ENCODE peak calls at places on chromosomes 16 and 17, in seven cellular contexts. H is transverse colon, C is ascending aorta, U is IMR-90, D is cardiac muscle cell, R is esophagus squamous epithelium, P is kidney. F is an unnamed sample. For H3K4me1, the result is how much of the 10 kb centered on the place peaks cover.

GRCh38 chr16:55207679-55208294 is 116.2 kb upstream of the IRX6 start:
- DNase-seq in H (no peak), C (no peak), P (no peak), D (no peak), U (no peak), R (no peak), F (no peak)

GRCh38 chr16:70688266-70688742 is 2.5 kb upstream of the MTSS2 start:
- DNase-seq in D (peak), P (peak), H (peak), C (no peak), U (peak), R (no peak), F (peak)

GRCh38 chr17:13160281-13160680 is 142.5 kb upstream of the ELAC2 start:
- DNase-seq in C (no peak), R (no peak), D (no peak), P (no peak), U (peak), H (no peak), F (no peak)

GRCh38 chr16:27097671-27098275 is 31.0 kb downstream of the C16orf82 start:
- DNase-seq in R (no peak), D (no peak), P (peak), U (no peak), H (no peak), C (no peak), F (no peak)

GRCh38 chr17:39716879-39717536 is 13.3 kb downstream of the MIEN1 start:
- DNase-seq in C (no peak), U (no peak), D (no peak), H (peak), P (peak), R (no peak), F (no peak)

GRCh38 chr17:77451271-77451893 is 310.6 kb downstream of the SEC14L1 start:
- DNase-seq in H (peak), U (peak), R (no peak), D (peak), P (peak), C (peak), F (peak)

GRCh38 chr16:58411736-58412614 is 19.7 kb downstream of the GINS3 start:
- DNase-seq in D (no peak), U (no peak), P (no peak), H (no peak), R (no peak), C (no peak), F (no peak)

GRCh38 chr17:32672701-32673100 is 185.9 kb downstream of the CDK5R1 start:
- DNase-seq in P (no peak), D (no peak), R (no peak), C (no peak), H (no peak), U (no peak), F (no peak)

GRCh38 chr16:54106078-54106477 is 180.5 kb downstream of the IRX3 start:
- DNase-seq in D (no peak), C (no peak), U (no peak), R (no peak), H (no peak), P (no peak), F (no peak)

GRCh38 chr16:51359141-51359960 is 208.3 kb upstream of the SALL1 start:
- DNase-seq in H (peak), P (no peak), C (no peak), D (no peak), U (peak), R (no peak), F (peak)

GRCh38 chr17:17325228-17325627 is 22.1 kb downstream of the NT5M start:
- DNase-seq in R (no peak), C (peak), U (no peak), D (no peak), H (no peak), P (peak), F (no peak)

GRCh38 chr16:19860146-19861030 is 24.3 kb downstream of the GPRC5B start:
- DNase-seq in C (no peak), P (no peak), D (no peak), H (no peak), R (no peak), U (peak), F (peak)

DNA sequence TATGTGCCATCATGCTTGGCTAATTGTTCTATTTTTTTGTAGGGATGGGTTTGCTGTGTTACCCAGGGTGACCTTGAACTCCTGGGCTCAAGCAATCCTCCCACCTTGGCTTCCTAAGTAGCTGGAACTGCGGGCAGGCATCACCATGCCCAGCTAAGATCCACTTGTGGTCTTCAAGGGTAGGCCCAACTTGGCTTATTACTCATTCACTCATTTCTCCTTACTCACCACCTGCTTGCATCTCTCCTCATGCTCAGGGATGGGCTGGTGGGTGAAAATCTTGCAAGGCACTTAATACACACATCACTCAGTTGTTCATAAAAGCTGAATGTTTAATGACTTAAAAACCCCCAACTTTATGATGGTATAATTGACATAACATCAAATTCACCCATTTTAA is 207.8 kb downstream of the SHISA9 start:
- DNase-seq in C (no peak), R (no peak), P (no peak), H (no peak), U (no peak), D (no peak), F (no peak)
- H3K4me3 ChIP-seq in C (no peak), R (no peak), P (no peak), H (no peak), U (no peak), D (no peak), F (no peak)

GRCh38 chr17:48442819-48443218 is 12.8 kb upstream of the SKAP1 start:
- DNase-seq in C (no peak), H (no peak), R (no peak), D (no peak), U (no peak), P (no peak), F (no peak)

GRCh38 chr17:48440660-48441059 is 10.6 kb upstream of the SKAP1 start:
- DNase-seq in R (no peak), C (no peak), U (no peak), P (no peak), D (no peak), H (no peak), F (no peak)

GRCh38 chr17:48441862-48442261 is 11.8 kb upstream of the SKAP1 start:
- DNase-seq in C (no peak), H (no peak), D (no peak), U (no peak), R (no peak), P (no peak), F (no peak)

GRCh38 chr17:48439875-48440505 is 10.0 kb upstream of the SKAP1 start:
- DNase-seq in U (no peak), C (no peak), P (no peak), H (no peak), D (peak), R (no peak), F (no peak)

GRCh38 chr17:48441231-48441711 is 11.3 kb upstream of the SKAP1 start:
- DNase-seq in D (no peak), C (no peak), U (no peak), R (no peak), P (no peak), H (no peak), F (no peak)
- H3K4me1 ChIP-seq in D (under half), C (under half), U (under half), R (under half), P (under half), H (under half), F (under half)

DNA sequence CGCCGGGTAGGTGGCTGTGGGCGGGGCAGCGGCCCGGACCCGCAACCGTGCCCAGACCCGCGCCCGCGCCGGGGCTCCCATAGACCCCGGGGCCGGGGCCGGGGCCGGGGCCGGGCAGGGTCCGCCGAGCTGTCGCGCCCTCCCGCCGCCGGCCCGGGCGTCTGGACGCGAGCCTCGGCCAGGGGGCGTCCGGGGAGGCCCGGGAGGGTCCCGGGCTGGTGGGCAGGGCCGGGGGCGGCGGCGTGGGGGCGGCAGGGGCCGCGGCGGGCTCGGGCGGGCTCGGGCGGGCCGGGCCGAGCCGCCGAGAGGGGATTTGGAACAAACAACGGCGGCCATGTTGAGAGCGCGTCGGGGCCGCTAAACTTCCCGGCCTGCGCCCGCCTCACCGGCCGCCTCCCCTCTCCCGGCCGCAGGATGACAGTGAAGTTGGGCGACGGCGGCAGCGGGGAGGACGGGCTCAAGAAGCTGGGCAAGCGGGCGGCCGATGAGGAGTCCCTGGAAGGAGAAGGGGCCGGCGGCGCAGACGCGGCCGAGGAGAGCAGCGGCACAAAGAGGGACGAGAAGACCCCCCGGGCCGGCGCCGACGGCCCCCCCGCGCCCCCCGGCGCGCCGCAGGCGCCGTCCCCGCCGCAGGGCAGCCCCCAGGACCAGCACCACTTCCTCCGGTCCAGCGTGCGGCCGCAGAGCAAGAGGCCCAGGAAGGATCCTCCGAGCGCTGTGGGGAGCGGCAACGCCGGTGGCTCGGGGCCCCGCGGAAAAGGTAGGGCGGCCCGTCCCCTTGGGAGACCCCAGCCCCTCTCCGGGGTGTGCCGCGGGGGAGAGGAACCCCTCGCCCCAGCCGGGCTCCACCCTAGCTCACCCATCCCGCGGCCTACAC is 2.3 kb downstream of the CRAMP1 start:
- DNase-seq in P (peak), C (peak), U (peak), D (peak), R (no peak), H (peak), F (no peak)
- TF ChIP-seq CTCF in P (no peak), C (no peak), U (no peak), D (no peak), R (no peak), H (no peak), F (no peak)

DNA sequence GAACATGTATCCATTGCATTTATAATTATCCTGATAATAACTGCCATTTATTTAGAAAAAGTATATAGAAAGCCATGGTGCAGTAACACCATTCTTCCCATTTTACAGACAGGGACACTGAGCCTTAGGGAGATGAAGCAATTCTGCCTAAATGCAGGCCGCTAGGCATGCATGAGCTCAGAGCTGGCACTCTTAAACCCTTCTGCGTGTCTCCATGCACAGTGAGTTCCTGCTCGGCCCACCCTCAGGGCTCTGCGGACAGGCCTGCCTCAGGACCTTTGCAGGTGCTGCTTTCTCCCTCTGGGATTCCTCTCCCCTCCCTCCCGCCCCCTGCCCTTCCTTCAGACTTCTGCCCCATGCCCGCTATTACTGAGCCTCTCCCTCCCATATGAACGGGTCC is 54.3 kb upstream of the WSB1 start:
- DNase-seq in H (no peak), D (no peak), R (no peak), C (no peak), P (no peak), U (no peak), F (no peak)
- H3K4me3 ChIP-seq in H (no peak), D (no peak), R (no peak), C (no peak), P (no peak), U (no peak), F (no peak)

DNA sequence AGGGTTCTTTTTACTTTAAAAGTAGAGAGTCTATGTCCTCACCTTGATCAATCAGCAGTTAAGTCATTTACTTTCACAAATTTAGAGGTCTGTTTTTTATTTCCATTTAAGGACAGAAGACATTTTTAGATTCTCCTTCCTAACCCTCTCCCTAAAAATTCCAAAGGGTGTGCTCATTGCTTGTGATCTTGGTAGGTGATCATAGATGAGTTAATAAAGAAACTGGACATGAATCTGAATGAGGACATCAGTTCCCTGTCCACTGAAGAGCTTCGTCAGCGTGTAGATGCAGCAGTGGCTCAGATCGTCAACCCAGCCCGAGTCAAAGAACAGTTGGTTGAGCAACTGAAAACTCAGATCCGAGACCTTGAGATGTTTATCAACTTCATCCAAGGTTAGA is 8.8 kb downstream of the RUNDC1 start:
- DNase-seq in U (no peak), P (no peak), C (no peak), H (no peak), D (no peak), R (no peak), F (no peak)
- H3K4me1 ChIP-seq in U (under half), P (under half), C (under half), H (under half), D (under half), R (under half), F (under half)

GRCh38 chr16:85448557-85449194 is 164.4 kb upstream of the GSE1 start:
- DNase-seq in P (no peak), R (no peak), C (no peak), H (peak), U (no peak), D (no peak), F (no peak)

GRCh38 chr16:85445779-85446222 is 167.3 kb upstream of the GSE1 start:
- DNase-seq in C (no peak), U (peak), D (no peak), R (no peak), H (peak), P (no peak), F (peak)

GRCh38 chr16:85446846-85447656 is 166.1 kb upstream of the GSE1 start:
- DNase-seq in C (no peak), R (no peak), H (peak), D (no peak), P (no peak), U (no peak), F (no peak)

GRCh38 chr16:85449195-85449884 is 163.8 kb upstream of the GSE1 start:
- DNase-seq in R (no peak), C (no peak), D (no peak), U (no peak), H (no peak), P (no peak), F (no peak)

DNA sequence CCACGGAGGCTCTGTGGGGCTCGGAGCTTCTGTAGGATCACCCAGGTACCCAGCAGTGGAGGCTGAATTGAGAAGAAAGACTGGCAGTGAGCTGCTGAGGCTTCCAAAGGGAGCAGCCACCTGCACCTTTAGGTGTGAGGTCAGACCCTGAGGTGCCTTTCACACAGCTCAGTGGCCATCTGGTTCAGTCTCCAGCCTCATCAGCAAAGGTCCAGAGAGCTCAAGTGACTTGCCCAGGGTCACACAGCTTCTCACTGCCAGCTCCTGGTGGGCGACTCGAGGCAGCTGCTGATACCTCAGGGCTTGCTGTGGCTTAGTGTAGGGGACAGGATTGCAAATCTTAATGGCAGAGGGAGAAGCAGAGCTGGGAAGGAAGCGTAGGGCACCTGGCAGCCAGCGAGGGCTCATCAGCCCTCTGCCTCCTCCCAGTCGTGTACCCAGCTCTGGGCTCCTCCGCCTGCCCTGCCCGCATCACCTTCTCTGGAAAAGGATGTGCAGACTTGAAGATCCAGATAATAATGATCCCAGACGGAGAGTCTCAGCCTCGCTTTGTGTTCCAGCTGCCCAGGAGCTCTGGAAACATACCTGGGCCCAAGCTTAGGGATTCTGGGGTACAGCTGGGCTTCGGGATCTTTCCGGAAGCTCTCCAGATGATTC is 165.3 kb upstream of the GSE1 start:
- DNase-seq in R (no peak), C (no peak), P (no peak), U (no peak), H (no peak), D (no peak), F (no peak)
- TF ChIP-seq CTCF in R (no peak), C (no peak), P (no peak), U (no peak), H (no peak), D (no peak), F (no peak)